ENCODE peak calls at places on chromosome 10, in four cellular contexts. L is heart left ventricle, M is NAMALWA, E is non-pigmented ciliary epithelial cell. G is an unnamed sample.

GRCh38 chr10:5544216-5544805 is 19.6 kb downstream of the CALML3 start:
- DNase-seq in M (no peak), L (no peak), E (no peak), G (no peak)

GRCh38 chr10:100508691-100509150 is 10.9 kb downstream of the SEC31B start:
- DNase-seq in E (no peak), M (peak; percentile 80), L (no peak), G (no peak)

GRCh38 chr10:112832361-112832878 is 117.6 kb upstream of the TCF7L2 start:
- DNase-seq in M (no peak), L (no peak), E (no peak), G (no peak)

GRCh38 chr10:99394256-99394655 is 36.2 kb downstream of the GOT1 start:
- DNase-seq in M (peak; percentile 17), L (no peak), E (no peak), G (peak; percentile 47)

GRCh38 chr10:48885376-48885775 is 54.3 kb downstream of the LRRC18 start:
- DNase-seq in M (peak; percentile 29), L (no peak), E (no peak), G (peak; percentile 46)

GRCh38 chr10:60573342-60573741 is 183.7 kb upstream of the ANK3 start:
- DNase-seq in M (no peak), L (no peak), E (no peak), G (no peak)

GRCh38 chr10:132957981-132958885 is 15.9 kb upstream of the CFAP46 start:
- DNase-seq in M (no peak), E (no peak), L (no peak), G (no peak)

GRCh38 chr10:60757422-60757895 is 20.8 kb upstream of the CDK1 start:
- DNase-seq in L (no peak), E (no peak), M (no peak), G (no peak)

GRCh38 chr10:93481931-93482834 is at the start of gene MYOF:
- DNase-seq in E (peak; percentile 58), M (peak; percentile 83), L (peak; percentile 72), G (peak; percentile 75)

GRCh38 chr10:103710490-103710889 is 144.9 kb downstream of the SH3PXD2A start:
- DNase-seq in L (peak; percentile 7), M (no peak), E (no peak), G (no peak)

GRCh38 chr10:35216303-35216905 is 89.8 kb downstream of the CREM start:
- DNase-seq in E (no peak), M (no peak), L (no peak), G (no peak)

GRCh38 chr10:35466661-35467060 is 130.4 kb downstream of the CCNY start:
- DNase-seq in L (no peak), E (no peak), M (no peak), G (no peak)

GRCh38 chr10:109957092-109957797 is 33.9 kb upstream of the XPNPEP1 start:
- DNase-seq in M (no peak), E (no peak), L (no peak), G (no peak)

GRCh38 chr10:114876602-114877300 is 55.2 kb downstream of the FHIP2A start:
- DNase-seq in E (no peak), M (peak; percentile 72), L (peak; percentile 76), G (peak; percentile 73)

GRCh38 chr10:22301193-22301592 is 15.0 kb upstream of the COMMD3 start:
- DNase-seq in L (no peak), M (no peak), E (no peak), G (no peak)

GRCh38 chr10:132066186-132066585 is 440 bp downstream of the JAKMIP3 start:
- DNase-seq in E (no peak), M (no peak), L (peak; percentile 53), G (peak; percentile 56)

GRCh38 chr10:50623299-50624153 is at the start of gene SGMS1:
- DNase-seq in L (peak; percentile 94), M (peak; percentile 89), E (no peak), G (peak; percentile 78)

G was measured in right atrium auricular region.